ENCODE peak calls at places on chromosomes 12 and 14, in five cellular contexts. H is adrenal gland, Z is colonic mucosa, D is tibial artery, J is breast epithelium. M is an unnamed sample.

GRCh38 chr14:98954347-98955000 is 317.5 kb downstream of the BCL11B start:
- DNase-seq in H (no peak), Z (peak; percentile 6), D (no peak), J (no peak), M (no peak)

GRCh38 chr14:74875941-74876913 is at the start of gene PROX2:
- DNase-seq in H (no peak), Z (no peak), D (no peak), J (no peak), M (no peak)

GRCh38 chr12:131828671-131829350 is 618 bp downstream of the MMP17 start:
- DNase-seq in H (no peak), Z (no peak), D (no peak), J (no peak), M (no peak)

GRCh38 chr12:20154060-20154459 is 214.3 kb upstream of the PDE3A start:
- DNase-seq in H (no peak), Z (no peak), D (no peak), J (no peak), M (peak; percentile 56)

GRCh38 chr14:100589760-100590469 is 2.7 kb upstream of the BEGAIN start:
- DNase-seq in H (peak; percentile 4), Z (no peak), D (peak; percentile 20), J (no peak), M (no peak)

GRCh38 chr12:114691810-114692557 is 8.0 kb upstream of the TBX3 start:
- DNase-seq in H (peak; percentile 53), Z (no peak), D (no peak), J (no peak), M (no peak)

GRCh38 chr14:76828339-76829015 is 2.3 kb downstream of the LRRC74A start:
- DNase-seq in H (no peak), Z (no peak), D (no peak), J (no peak), M (no peak)

GRCh38 chr14:78005325-78005724 is 164.8 kb upstream of the NRXN3 start:
- DNase-seq in H (no peak), Z (no peak), D (no peak), J (no peak), M (peak; percentile 13)

GRCh38 chr12:95715177-95715576 is 75.4 kb downstream of the NTN4 start:
- DNase-seq in H (no peak), Z (no peak), D (no peak), J (no peak), M (no peak)

GRCh38 chr12:92717202-92717601 is 14.4 kb downstream of the PLEKHG7 start:
- DNase-seq in H (no peak), Z (no peak), D (no peak), J (no peak), M (no peak)

GRCh38 chr12:114668905-114669304 is 15.1 kb downstream of the TBX3 start:
- DNase-seq in H (peak; percentile 75), Z (no peak), D (no peak), J (no peak), M (no peak)

GRCh38 chr14:69479696-69480095 is 4.8 kb upstream of the PLEKHD1 start:
- DNase-seq in H (no peak), Z (no peak), D (no peak), J (no peak), M (no peak)

GRCh38 chr14:22230517-22230916 is 358.5 kb downstream of the DAD1 start:
- DNase-seq in H (no peak), Z (no peak), D (no peak), J (no peak), M (no peak)

GRCh38 chr14:22221508-22221907 is 367.5 kb downstream of the DAD1 start:
- DNase-seq in H (no peak), Z (no peak), D (no peak), J (no peak), M (no peak)

GRCh38 chr14:22226381-22226780 is 362.6 kb downstream of the DAD1 start:
- DNase-seq in H (no peak), Z (no peak), D (no peak), J (no peak), M (no peak)

GRCh38 chr14:22227084-22227483 is 361.9 kb downstream of the DAD1 start:
- DNase-seq in H (no peak), Z (no peak), D (no peak), J (no peak), M (no peak)

GRCh38 chr14:22225526-22226133 is 363.4 kb downstream of the DAD1 start:
- DNase-seq in H (no peak), Z (no peak), D (no peak), J (no peak), M (no peak)
- H3K27ac ChIP-seq in H (no peak overlapping the region), Z (no peak overlapping the region), D (no peak overlapping the region), J (no peak overlapping the region), M (no peak overlapping the region)

DNA sequence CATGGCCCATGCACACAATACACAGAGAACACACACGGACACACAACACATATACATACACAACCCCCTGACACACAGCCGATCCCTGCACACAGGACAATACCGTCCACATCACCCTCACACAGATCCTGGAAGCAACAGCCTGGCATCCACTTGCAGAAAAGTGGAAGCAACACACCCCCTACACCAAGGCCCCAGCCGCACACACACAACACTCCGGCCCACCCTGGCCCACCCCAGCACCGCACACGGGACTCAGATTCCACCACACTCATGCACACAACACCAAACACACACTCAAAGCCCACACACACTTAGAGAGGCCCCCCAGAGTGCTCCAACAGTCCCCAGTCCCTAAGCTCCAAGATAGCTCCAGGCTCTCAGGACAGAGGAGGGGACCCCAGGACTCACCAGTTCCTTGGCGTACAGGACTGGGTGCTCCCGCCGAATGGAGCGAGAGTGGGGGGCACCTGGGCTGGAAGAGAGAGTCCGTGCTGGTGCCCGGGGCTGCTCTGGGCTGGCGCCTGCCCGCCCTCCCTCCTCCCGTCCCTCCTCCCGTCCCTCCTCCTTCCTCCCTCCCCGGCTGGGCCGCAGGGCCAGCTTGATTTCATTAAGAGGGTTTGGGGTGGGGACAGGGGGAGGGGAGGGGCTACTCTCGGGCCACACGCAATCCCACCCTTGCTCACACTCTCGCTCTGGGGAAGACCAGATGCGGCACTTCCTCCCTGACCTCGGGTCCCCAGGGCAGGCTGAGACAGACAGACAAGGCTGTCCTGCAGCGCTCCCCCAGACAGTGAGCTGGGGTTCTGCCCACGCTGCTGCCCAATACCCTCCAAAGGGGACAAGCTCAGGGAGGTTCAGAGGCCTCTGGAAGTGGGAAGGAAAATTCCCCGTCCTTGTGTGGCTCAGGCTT is at the start of gene TMEM119:
- DNase-seq in H (no peak), Z (peak; percentile 37), D (no peak), J (no peak), M (no peak)
- H3K4me3 ChIP-seq in H (no peak within 1 kb of the TSS), Z (peak within 1 kb of the TSS; percentile 13), D (peak within 1 kb of the TSS; percentile 5), J (peak within 1 kb of the TSS; percentile 44), M (no peak within 1 kb of the TSS)

GRCh38 chr12:57894577-57895292 is 46.6 kb upstream of the ATP23 start:
- DNase-seq in H (no peak), Z (peak; percentile 32), D (no peak), J (no peak), M (no peak)
- H3K4me1 ChIP-seq in H (peaks cover 94% of the 10 kb centered on the region), Z (peaks cover 41% of the 10 kb centered on the region), D (peaks cover 97% of the 10 kb centered on the region), J (peaks cover 50% of the 10 kb centered on the region), M (peaks cover 23% of the 10 kb centered on the region)

GRCh38 chr12:56142184-56142784 is 10.1 kb upstream of the MYL6B start:
- DNase-seq in H (no peak), Z (no peak), D (no peak), J (no peak), M (no peak)
- H3K27ac ChIP-seq in H (no peak overlapping the region), Z (no peak overlapping the region), D (no peak overlapping the region), J (peak overlapping the region; percentile 45), M (no peak overlapping the region)

GRCh38 chr12:123077298-123078113 is 73.4 kb downstream of the PITPNM2 start:
- DNase-seq in H (no peak), Z (no peak), D (no peak), J (no peak), M (no peak)

GRCh38 chr12:123076604-123077297 is 74.1 kb downstream of the PITPNM2 start:
- DNase-seq in H (no peak), Z (no peak), D (no peak), J (no peak), M (peak; percentile 15)

GRCh38 chr12:123075591-123076171 is 75.2 kb downstream of the PITPNM2 start:
- DNase-seq in H (no peak), Z (peak; percentile 39), D (no peak), J (no peak), M (peak; percentile 48)

GRCh38 chr12:123073962-123074801 is 76.7 kb downstream of the PITPNM2 start:
- DNase-seq in H (no peak), Z (no peak), D (no peak), J (no peak), M (no peak)

DNA sequence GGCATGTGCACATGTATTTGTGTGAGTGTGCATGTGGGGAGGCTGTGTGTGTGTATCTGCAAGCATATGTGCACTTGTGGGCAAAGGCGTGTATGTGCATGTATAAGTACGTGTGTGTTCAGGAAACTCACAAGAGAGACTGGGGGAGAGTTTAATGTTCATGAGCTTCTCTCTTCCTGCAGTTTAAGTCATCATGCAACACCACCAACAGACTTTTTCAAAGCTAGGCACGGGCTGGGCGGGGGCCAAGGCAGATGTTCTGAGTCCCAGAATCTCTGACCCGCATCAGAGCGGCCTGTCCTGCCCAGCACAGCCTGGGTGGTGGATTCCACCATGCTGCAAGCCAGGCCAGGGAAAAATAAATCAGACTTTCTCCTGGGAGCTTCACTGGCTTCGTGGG is 75.8 kb downstream of the PITPNM2 start:
- DNase-seq in H (no peak), Z (no peak), D (no peak), J (no peak), M (no peak)
- H3K4me3 ChIP-seq in H (no peak overlapping the region), Z (no peak overlapping the region), D (no peak overlapping the region), J (no peak overlapping the region), M (no peak overlapping the region)

GRCh38 chr12:113475451-113476085 is 3.9 kb upstream of the LHX5 start:
- DNase-seq in H (no peak), Z (no peak), D (no peak), J (no peak), M (no peak)

GRCh38 chr12:113474635-113475436 is 3.2 kb upstream of the LHX5 start:
- DNase-seq in H (no peak), Z (no peak), D (no peak), J (no peak), M (no peak)

GRCh38 chr12:113472191-113473190 is 820 bp upstream of the LHX5 start:
- DNase-seq in H (no peak), Z (no peak), D (no peak), J (no peak), M (no peak)

GRCh38 chr12:113473400-113473799 is 1.7 kb upstream of the LHX5 start:
- DNase-seq in H (no peak), Z (no peak), D (no peak), J (no peak), M (no peak)

DNA sequence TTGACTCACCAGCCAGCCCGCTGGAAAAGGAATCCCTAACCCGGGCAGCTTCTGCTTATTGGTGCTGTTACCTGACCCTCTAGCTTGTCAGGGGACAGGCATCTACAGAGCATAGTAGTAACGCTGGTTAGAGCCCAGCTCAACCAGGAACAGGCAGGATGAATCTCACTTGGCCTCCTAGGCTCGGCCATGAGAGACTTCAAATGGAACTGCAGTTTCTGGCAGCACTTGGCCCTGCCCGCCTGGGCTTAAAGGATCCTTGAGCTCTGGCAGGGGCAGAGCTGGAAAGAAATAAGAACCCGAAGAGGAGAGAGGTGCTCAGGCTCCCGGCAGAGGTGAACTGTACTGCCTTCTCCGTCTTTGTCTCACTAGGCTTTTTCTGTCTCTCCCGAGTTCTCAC is 2.3 kb upstream of the LHX5 start:
- DNase-seq in H (no peak), Z (no peak), D (no peak), J (no peak), M (no peak)
- H3K4me1 ChIP-seq in H (no peaks in the 10 kb centered on the region), Z (no peaks in the 10 kb centered on the region), D (peaks cover 9% of the 10 kb centered on the region), J (no peaks in the 10 kb centered on the region), M (no peaks in the 10 kb centered on the region)

M was measured in small intestine.